ENCODE peak calls at places on chromosomes 1 and 21, in eight cellular contexts. One of them, this sample, is unnamed.

GRCh38 chr1:30444850-30445249 is 278.5 kb downstream of the MATN1 start:
- DNase-seq in prostate gland: no peak
- DNase-seq in Peyer's patch: no peak
- DNase-seq in spleen: no peak
- DNase-seq in K562: no peak
- DNase-seq in GM12891: no peak
- DNase-seq in heart left ventricle: no peak
- DNase-seq in lower leg skin: no peak
- DNase-seq in this sample: no peak

GRCh38 chr1:68313736-68314594 is 81.6 kb upstream of the WLS start:
- DNase-seq in heart left ventricle: no peak
- DNase-seq in K562: no peak
- DNase-seq in lower leg skin: no peak
- DNase-seq in spleen: no peak
- DNase-seq in GM12891: no peak
- DNase-seq in prostate gland: no peak
- DNase-seq in Peyer's patch: no peak
- DNase-seq in this sample: no peak

GRCh38 chr21:44425307-44425894 is 29.9 kb upstream of the LRRC3 start:
- DNase-seq in K562: no peak
- DNase-seq in lower leg skin: no peak
- DNase-seq in heart left ventricle: peak
- DNase-seq in GM12891: no peak
- DNase-seq in Peyer's patch: no peak
- DNase-seq in spleen: peak
- DNase-seq in prostate gland: no peak
- DNase-seq in this sample: no peak

GRCh38 chr21:16942703-16943102 is 570.1 kb upstream of the CXADR start:
- DNase-seq in GM12891: no peak
- DNase-seq in lower leg skin: no peak
- DNase-seq in heart left ventricle: no peak
- DNase-seq in spleen: no peak
- DNase-seq in K562: no peak
- DNase-seq in prostate gland: no peak
- DNase-seq in Peyer's patch: no peak
- DNase-seq in this sample: peak

GRCh38 chr1:97797403-97798183 is 123.2 kb downstream of the DPYD start:
- DNase-seq in spleen: no peak
- DNase-seq in lower leg skin: no peak
- DNase-seq in Peyer's patch: no peak
- DNase-seq in GM12891: no peak
- DNase-seq in heart left ventricle: peak
- DNase-seq in prostate gland: no peak
- DNase-seq in K562: no peak
- DNase-seq in this sample: no peak

GRCh38 chr1:223772771-223773160 is 60.4 kb downstream of the CAPN2 start:
- DNase-seq in Peyer's patch: no peak
- DNase-seq in K562: no peak
- DNase-seq in lower leg skin: no peak
- DNase-seq in GM12891: no peak
- DNase-seq in heart left ventricle: peak
- DNase-seq in prostate gland: no peak
- DNase-seq in spleen: no peak
- DNase-seq in this sample: no peak

GRCh38 chr1:173682174-173682573 is 12.5 kb upstream of the ANKRD45 start:
- DNase-seq in GM12891: no peak
- DNase-seq in spleen: no peak
- DNase-seq in lower leg skin: no peak
- DNase-seq in prostate gland: no peak
- DNase-seq in heart left ventricle: no peak
- DNase-seq in K562: no peak
- DNase-seq in Peyer's patch: no peak
- DNase-seq in this sample: no peak

GRCh38 chr1:224726783-224727182 is 110.7 kb downstream of the CNIH3 start:
- DNase-seq in heart left ventricle: no peak
- DNase-seq in spleen: no peak
- DNase-seq in lower leg skin: peak
- DNase-seq in prostate gland: no peak
- DNase-seq in GM12891: no peak
- DNase-seq in K562: no peak
- DNase-seq in Peyer's patch: peak
- DNase-seq in this sample: peak

GRCh38 chr1:223834660-223835263 is 11.0 kb downstream of the TP53BP2 start:
- DNase-seq in heart left ventricle: no peak
- DNase-seq in Peyer's patch: no peak
- DNase-seq in prostate gland: no peak
- DNase-seq in K562: no peak
- DNase-seq in GM12891: no peak
- DNase-seq in lower leg skin: no peak
- DNase-seq in spleen: no peak
- DNase-seq in this sample: no peak

GRCh38 chr1:235558783-235559182 is 54.5 kb upstream of the B3GALNT2 start:
- DNase-seq in prostate gland: no peak
- DNase-seq in lower leg skin: no peak
- DNase-seq in heart left ventricle: no peak
- DNase-seq in spleen: no peak
- DNase-seq in Peyer's patch: no peak
- DNase-seq in K562: no peak
- DNase-seq in GM12891: no peak
- DNase-seq in this sample: no peak

GRCh38 chr1:189220750-189221149 is 1256.9 kb downstream of the BRINP3 start:
- DNase-seq in lower leg skin: no peak
- DNase-seq in spleen: no peak
- DNase-seq in Peyer's patch: no peak
- DNase-seq in heart left ventricle: no peak
- DNase-seq in prostate gland: no peak
- DNase-seq in K562: peak
- DNase-seq in GM12891: no peak
- DNase-seq in this sample: peak

GRCh38 chr1:110554871-110555801 is 36.2 kb upstream of the KCNA10 start:
- DNase-seq in prostate gland: peak
- DNase-seq in K562: peak
- DNase-seq in spleen: peak
- DNase-seq in heart left ventricle: peak
- DNase-seq in Peyer's patch: peak
- DNase-seq in GM12891: peak
- DNase-seq in lower leg skin: no peak
- DNase-seq in this sample: peak

GRCh38 chr1:31072304-31072746 is 6.8 kb upstream of the PUM1 start:
- DNase-seq in GM12891: no peak
- DNase-seq in lower leg skin: no peak
- DNase-seq in Peyer's patch: no peak
- DNase-seq in prostate gland: no peak
- DNase-seq in heart left ventricle: no peak
- DNase-seq in spleen: peak
- DNase-seq in K562: no peak
- DNase-seq in this sample: no peak

GRCh38 chr1:56095924-56096655 is 483.3 kb downstream of the PLPP3 start:
- DNase-seq in prostate gland: no peak
- DNase-seq in spleen: no peak
- DNase-seq in Peyer's patch: no peak
- DNase-seq in GM12891: no peak
- DNase-seq in heart left ventricle: no peak
- DNase-seq in K562: no peak
- DNase-seq in lower leg skin: peak
- DNase-seq in this sample: no peak

GRCh38 chr1:74767490-74767889 is 34.5 kb downstream of the TYW3 start:
- DNase-seq in Peyer's patch: no peak
- DNase-seq in lower leg skin: no peak
- DNase-seq in K562: peak
- DNase-seq in heart left ventricle: no peak
- DNase-seq in GM12891: no peak
- DNase-seq in prostate gland: no peak
- DNase-seq in spleen: no peak
- DNase-seq in this sample: peak

DNA sequence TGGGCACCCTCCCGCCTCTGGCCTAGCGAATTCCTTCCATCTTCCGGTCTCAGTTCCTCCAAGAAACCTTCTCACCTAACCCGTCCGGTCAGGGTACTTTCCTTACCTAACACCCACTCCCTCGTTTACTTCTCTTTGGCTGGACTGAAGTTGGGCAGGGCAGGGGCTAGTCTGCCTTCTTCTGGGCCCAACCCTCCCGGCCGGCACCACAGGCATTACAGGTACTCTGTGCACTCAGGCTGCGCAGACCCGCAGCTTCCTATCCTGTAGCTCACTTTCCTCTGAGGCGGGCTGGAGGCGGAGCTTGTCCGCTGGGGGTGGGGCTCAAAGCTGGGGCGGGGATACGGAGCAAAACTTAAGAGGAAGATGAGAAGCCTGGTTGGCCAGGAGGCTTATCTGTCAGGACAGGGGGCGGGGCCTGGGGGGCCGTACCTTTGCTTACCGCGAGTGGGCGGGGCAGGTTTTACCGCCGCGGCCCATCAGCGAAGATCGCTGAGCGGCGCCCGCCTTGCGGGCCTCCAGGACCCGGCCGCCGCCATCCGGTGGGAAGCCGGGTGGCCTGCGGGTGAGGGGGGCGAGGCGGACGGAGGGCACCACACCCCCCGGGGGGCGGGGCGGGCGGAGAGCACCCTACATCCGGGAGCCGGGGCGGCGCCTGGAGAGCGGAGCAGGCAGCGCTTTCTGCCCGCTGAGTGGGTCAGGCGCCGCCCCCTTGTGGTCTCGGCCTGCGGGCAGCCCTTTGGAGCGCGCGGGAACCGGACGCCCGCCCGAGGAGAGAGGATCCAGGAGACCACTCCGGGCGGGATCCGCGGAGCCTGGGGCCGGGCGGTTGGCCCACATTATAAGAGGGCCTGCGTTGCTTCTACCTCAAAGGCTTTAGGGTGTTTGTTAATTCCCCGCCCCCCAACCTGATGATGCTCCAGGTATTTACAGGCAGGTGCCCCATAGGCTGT is 31.9 kb downstream of the ZNF648 start:
- DNase-seq in GM12891: peak
- DNase-seq in heart left ventricle: peak
- DNase-seq in spleen: peak
- DNase-seq in Peyer's patch: peak
- DNase-seq in lower leg skin: peak
- DNase-seq in prostate gland: peak
- DNase-seq in K562: peak
- DNase-seq in this sample: peak
- TF ChIP-seq POLR2A in GM12891: peak
- TF ChIP-seq POLR2A in heart left ventricle: peak
- TF ChIP-seq POLR2A in spleen: peak
- TF ChIP-seq POLR2A in Peyer's patch: peak
- TF ChIP-seq POLR2A in lower leg skin: no peak
- TF ChIP-seq POLR2A in prostate gland: peak
- TF ChIP-seq POLR2A in K562: peak
- TF ChIP-seq POLR2A in this sample: peak

GRCh38 chr21:36060159-36060921 is at the start of gene SETD4:
- DNase-seq in K562: peak
- DNase-seq in lower leg skin: peak
- DNase-seq in prostate gland: peak
- DNase-seq in Peyer's patch: peak
- DNase-seq in heart left ventricle: peak
- DNase-seq in spleen: peak
- DNase-seq in GM12891: peak
- DNase-seq in this sample: peak
- TF ChIP-seq POLR2A in K562: peak
- TF ChIP-seq POLR2A in lower leg skin: no peak
- TF ChIP-seq POLR2A in prostate gland: peak
- TF ChIP-seq POLR2A in Peyer's patch: peak
- TF ChIP-seq POLR2A in heart left ventricle: peak
- TF ChIP-seq POLR2A in spleen: peak
- TF ChIP-seq POLR2A in GM12891: peak
- TF ChIP-seq POLR2A in this sample: peak

GRCh38 chr1:166975361-166976129 is at the start of gene ILDR2:
- DNase-seq in GM12891: peak
- DNase-seq in spleen: peak
- DNase-seq in lower leg skin: peak
- DNase-seq in prostate gland: peak
- DNase-seq in Peyer's patch: peak
- DNase-seq in K562: peak
- DNase-seq in heart left ventricle: peak
- DNase-seq in this sample: peak

GRCh38 chr1:166972193-166972592 is 3.1 kb downstream of the ILDR2 start:
- DNase-seq in prostate gland: no peak
- DNase-seq in heart left ventricle: no peak
- DNase-seq in spleen: no peak
- DNase-seq in lower leg skin: no peak
- DNase-seq in Peyer's patch: no peak
- DNase-seq in K562: no peak
- DNase-seq in GM12891: no peak
- DNase-seq in this sample: no peak

GRCh38 chr1:166974647-166975345 is 544 bp downstream of the ILDR2 start:
- DNase-seq in heart left ventricle: peak
- DNase-seq in prostate gland: no peak
- DNase-seq in GM12891: no peak
- DNase-seq in spleen: no peak
- DNase-seq in lower leg skin: no peak
- DNase-seq in K562: no peak
- DNase-seq in Peyer's patch: no peak
- DNase-seq in this sample: peak

GRCh38 chr1:166971252-166971651 is 4.1 kb downstream of the ILDR2 start:
- DNase-seq in prostate gland: no peak
- DNase-seq in Peyer's patch: no peak
- DNase-seq in heart left ventricle: no peak
- DNase-seq in lower leg skin: no peak
- DNase-seq in spleen: no peak
- DNase-seq in GM12891: no peak
- DNase-seq in K562: no peak
- DNase-seq in this sample: no peak

GRCh38 chr1:166972827-166973226 is 2.5 kb downstream of the ILDR2 start:
- DNase-seq in lower leg skin: no peak
- DNase-seq in spleen: no peak
- DNase-seq in Peyer's patch: no peak
- DNase-seq in K562: no peak
- DNase-seq in prostate gland: no peak
- DNase-seq in heart left ventricle: no peak
- DNase-seq in GM12891: no peak
- DNase-seq in this sample: no peak
- TF ChIP-seq POLR2A in lower leg skin: no peak
- TF ChIP-seq POLR2A in spleen: no peak
- TF ChIP-seq POLR2A in Peyer's patch: no peak
- TF ChIP-seq POLR2A in K562: no peak
- TF ChIP-seq POLR2A in prostate gland: no peak
- TF ChIP-seq POLR2A in heart left ventricle: no peak
- TF ChIP-seq POLR2A in GM12891: no peak
- TF ChIP-seq POLR2A in this sample: no peak

DNA sequence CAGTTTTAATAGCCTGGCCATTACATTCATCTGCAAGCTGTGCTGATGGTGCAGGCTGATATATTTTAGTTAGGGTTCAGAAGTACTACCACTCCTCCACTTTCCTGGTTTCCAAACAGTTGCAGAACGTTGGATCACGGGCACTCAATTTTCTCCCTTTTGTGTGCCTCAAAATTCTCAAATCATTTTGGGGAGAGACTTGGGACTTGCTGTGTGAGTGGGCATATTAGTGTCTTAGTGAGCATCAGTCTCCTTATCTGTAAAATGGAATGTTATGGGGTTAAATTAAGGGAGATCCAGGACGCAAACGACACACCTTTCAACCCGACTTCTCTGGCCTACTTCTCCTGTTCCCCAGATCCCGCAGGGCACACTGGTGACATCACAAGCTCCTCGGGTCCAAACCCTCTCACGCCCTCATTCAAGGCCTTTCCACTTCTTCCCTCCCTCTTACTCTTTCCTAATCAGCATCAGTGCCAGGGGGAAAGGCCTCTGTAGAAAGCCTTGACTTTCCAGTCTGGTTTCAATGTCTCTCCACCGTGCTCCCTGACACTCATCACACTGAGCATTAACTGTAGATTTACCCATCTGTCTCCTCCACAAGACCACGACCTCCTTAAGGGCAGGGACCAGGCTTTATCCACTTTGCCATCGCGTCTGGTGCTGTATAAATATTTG is 1.2 kb downstream of the PIGP start:
- DNase-seq in GM12891: no peak
- DNase-seq in spleen: no peak
- DNase-seq in Peyer's patch: peak
- DNase-seq in prostate gland: peak
- DNase-seq in heart left ventricle: peak
- DNase-seq in K562: peak
- DNase-seq in lower leg skin: peak
- DNase-seq in this sample: peak
- TF ChIP-seq POLR2A in GM12891: no peak
- TF ChIP-seq POLR2A in spleen: no peak
- TF ChIP-seq POLR2A in Peyer's patch: no peak
- TF ChIP-seq POLR2A in prostate gland: peak
- TF ChIP-seq POLR2A in heart left ventricle: no peak
- TF ChIP-seq POLR2A in K562: no peak
- TF ChIP-seq POLR2A in lower leg skin: no peak
- TF ChIP-seq POLR2A in this sample: no peak

This sample was measured in NB4.